ENCODE peak calls at places on chromosomes 4 and X, in five cellular contexts. R is IMR-90, T is psoas muscle, D is testis, N is ovary. K is an unnamed sample.

GRCh38 chrX:45322820-45323219 is 122.1 kb upstream of the DIPK2B start:
- DNase-seq in T (no peak), N (no peak), D (no peak), R (peak), K (no peak)

GRCh38 chr4:25863906-25864418 is 1.2 kb upstream of the SEL1L3 start:
- DNase-seq in D (no peak), T (no peak), R (no peak), N (peak), K (no peak)

GRCh38 chr4:182973421-182974340 is 56.5 kb upstream of the DCTD start:
- DNase-seq in D (no peak), T (no peak), R (peak), N (no peak), K (no peak)

GRCh38 chr4:54099959-54100606 is at the start of gene GSX2:
- DNase-seq in R (no peak), N (peak), D (no peak), T (peak), K (no peak)

GRCh38 chr4:107800058-107800457 is 24.7 kb upstream of the SGMS2 start:
- DNase-seq in N (no peak), R (no peak), T (no peak), D (no peak), K (no peak)

GRCh38 chr4:158998624-158999023 is 104.3 kb upstream of the RAPGEF2 start:
- DNase-seq in N (no peak), R (no peak), D (no peak), T (no peak), K (no peak)

GRCh38 chr4:113809313-113809712 is 47.8 kb upstream of the CAMK2D start:
- DNase-seq in R (no peak), N (no peak), T (no peak), D (peak), K (no peak)

GRCh38 chrX:40996886-40997530 is 88.2 kb upstream of the USP9X start:
- DNase-seq in D (no peak), R (peak), T (no peak), N (no peak), K (no peak)

GRCh38 chr4:68336530-68336929 is 13.4 kb downstream of the YTHDC1 start:
- DNase-seq in D (no peak), N (no peak), T (no peak), R (no peak), K (no peak)

GRCh38 chrX:123975180-123975579 is 13.7 kb downstream of the STAG2 start:
- DNase-seq in R (peak), T (no peak), D (no peak), N (no peak), K (peak)

GRCh38 chrX:19791562-19791961 is 95.8 kb downstream of the SH3KBP1 start:
- DNase-seq in D (no peak), R (peak), N (no peak), T (no peak), K (no peak)

GRCh38 chr4:41448935-41449334 is 89.0 kb upstream of the LIMCH1 start:
- DNase-seq in N (peak), T (peak), R (no peak), D (peak), K (peak)

GRCh38 chrX:74788545-74789086 is 136.6 kb downstream of the NEXMIF start:
- DNase-seq in N (no peak), D (no peak), T (no peak), R (no peak), K (no peak)

GRCh38 chrX:46573896-46574336 is 351 bp downstream of the CHST7 start:
- DNase-seq in R (peak), D (peak), T (peak), N (peak), K (peak)

GRCh38 chr4:128241425-128241913 is 46.1 kb downstream of the PGRMC2 start:
- DNase-seq in R (peak), D (no peak), T (no peak), N (no peak), K (no peak)

GRCh38 chr4:8582016-8582415 is 1.8 kb downstream of the GPR78 start:
- DNase-seq in T (peak), N (peak), R (no peak), D (no peak), K (no peak)

GRCh38 chr4:186304816-186305520 is 39.0 kb downstream of the F11 start:
- DNase-seq in N (no peak), R (peak), T (no peak), D (no peak), K (no peak)

GRCh38 chr4:184688447-184688846 is 38.9 kb downstream of the PRIMPOL start:
- DNase-seq in N (no peak), R (peak), T (no peak), D (no peak), K (no peak)

GRCh38 chr4:152138451-152138850 is 377.6 kb upstream of the GATB start:
- DNase-seq in R (no peak), D (no peak), T (no peak), N (no peak), K (no peak)

GRCh38 chr4:30839583-30840520 is 119.7 kb downstream of the PCDH7 start:
- DNase-seq in T (no peak), R (peak), D (no peak), N (no peak), K (no peak)

DNA sequence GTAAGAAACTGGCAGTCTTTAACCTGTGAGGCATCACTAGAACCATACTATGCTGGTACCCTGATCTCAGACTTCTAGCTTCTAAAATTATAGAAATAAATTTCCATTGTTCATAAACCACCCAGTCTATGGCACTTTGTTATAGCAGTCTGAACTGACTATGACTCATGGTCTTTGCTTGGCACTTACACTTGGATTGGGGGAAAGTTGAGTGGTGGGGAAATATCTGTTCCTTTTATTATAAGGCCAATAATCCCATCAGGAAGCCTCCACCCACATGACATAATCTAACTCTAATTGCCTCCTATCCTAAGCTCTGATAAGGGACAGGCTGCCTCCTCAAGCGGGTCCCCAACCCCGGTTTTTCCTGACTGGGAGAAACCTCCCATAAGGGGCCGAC is 61.4 kb upstream of the PACRGL start:
- DNase-seq in N (no peak), R (no peak), T (no peak), D (no peak), K (no peak)
- H3K27ac ChIP-seq in N (no peak), R (no peak), T (no peak), D (no peak), K (no peak)

DNA sequence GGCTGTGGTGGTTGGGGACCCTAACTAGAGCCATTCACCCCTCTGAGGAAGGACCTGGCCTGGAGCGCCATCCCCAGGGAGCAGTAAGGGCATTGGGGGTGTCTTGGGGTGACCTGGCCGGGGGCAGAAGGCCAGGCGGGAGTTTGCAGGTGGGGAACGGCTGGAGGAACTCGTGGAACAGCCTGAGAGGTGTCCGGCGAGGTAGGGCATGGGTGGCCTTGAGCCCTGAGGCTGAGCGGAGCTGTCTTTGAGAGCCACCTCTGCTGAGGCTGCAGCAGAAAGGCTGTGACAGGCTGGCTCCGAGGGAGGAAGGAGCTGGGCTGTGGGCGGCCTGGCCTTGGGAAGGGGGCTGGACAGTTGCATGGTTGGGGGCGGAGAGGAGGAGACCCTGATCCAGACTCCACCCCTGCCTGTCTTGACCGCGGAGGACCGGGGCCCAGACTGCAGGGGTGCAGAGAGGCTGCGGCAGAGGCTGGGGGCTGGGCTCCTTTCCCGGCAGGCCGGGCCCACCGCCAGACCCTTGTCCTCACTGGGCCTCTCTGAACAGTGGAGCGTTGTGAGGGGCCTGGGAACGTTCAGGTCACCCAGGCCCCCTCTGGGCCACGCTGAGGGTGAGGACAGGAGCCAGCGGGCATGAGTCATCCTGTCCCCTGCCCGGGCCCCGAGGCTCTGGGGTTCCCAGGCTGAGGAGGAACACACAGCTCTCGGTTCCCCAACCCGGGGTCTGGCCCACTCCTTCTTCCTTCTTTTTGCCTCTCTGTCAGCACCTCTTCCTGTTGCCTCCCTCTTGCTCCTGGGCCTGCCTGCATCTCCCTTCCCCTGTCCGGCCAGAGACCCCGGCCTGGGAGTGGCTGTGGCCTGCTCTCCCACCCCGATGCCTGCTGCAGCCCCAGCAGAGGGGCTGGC is 8.1 kb downstream of the SH3BP2 start:
- DNase-seq in D (peak), R (peak), T (peak), N (peak), K (peak)
- H3K27ac ChIP-seq in D (peak), R (peak), T (peak), N (peak), K (peak)

GRCh38 chrX:134669378-134670098 is 11.3 kb upstream of the PLAC1 start:
- DNase-seq in D (no peak), N (peak), T (peak), R (peak), K (no peak)
- H3K27ac ChIP-seq in D (no peak), N (no peak), T (peak), R (peak), K (peak)

DNA sequence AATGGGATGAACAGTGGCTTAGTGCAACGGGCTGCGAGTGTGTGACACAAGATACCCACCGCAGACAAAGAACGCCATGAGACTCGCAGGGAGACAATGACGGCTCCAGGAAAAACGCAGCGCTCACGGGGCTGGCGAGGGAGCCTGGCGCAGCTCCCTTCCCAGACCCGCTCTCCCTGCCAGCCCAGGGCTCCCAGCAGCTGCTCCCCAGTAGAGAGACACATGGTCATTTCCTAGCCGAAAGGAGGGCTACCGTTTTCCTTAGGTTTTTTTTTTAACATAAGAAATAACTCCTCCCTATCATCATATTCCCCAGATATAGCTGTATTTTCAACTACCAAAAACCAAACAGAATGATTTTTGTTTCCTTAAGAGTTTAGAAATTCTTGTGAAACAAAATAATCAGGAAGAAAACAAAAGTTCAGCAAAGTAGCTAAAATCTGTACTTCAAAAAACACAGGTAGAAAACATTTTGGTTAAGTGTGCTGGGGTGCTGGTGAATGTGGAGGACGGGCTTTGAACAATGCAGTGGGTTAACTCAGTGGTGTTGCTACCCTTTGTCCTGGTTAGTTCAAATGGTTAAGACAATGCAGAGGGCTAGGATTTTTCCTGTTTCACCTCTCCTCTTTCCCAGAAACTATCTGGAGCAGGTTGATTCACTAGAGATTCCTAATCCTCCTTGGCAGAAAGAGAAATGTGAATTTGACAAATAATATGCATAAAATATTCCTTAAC is 149.2 kb downstream of the MAML3 start:
- DNase-seq in D (peak), T (peak), R (peak), N (peak), K (peak)
- H3K27ac ChIP-seq in D (peak), T (peak), R (no peak), N (peak), K (peak)

DNA sequence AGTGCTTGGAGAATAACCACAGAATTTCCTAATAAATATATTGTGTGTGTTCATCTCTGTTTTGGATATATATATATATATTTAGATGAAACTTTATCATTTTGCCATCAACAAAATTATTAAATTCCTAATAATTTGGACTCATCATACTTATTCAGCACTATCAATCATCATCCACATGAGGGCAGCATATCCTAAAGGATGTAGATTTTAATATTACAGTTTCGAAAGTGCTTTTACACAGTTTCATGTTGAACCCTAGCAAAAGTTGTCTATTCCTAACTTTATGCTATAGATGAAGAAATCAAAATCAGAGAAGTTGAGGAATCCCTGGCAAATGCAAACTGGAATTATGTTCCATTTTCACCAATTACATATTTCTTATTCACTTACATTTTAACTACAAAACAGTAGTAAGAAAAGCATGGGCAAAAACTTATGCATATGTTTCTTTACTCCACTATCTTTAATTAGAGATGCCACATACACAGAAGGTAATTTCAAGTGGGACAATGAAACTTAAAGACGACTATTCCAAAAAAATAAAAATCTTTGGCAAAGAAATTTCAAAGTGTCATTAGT is 36.6 kb upstream of the UGT2A1 start:
- DNase-seq in D (no peak), T (no peak), R (peak), N (no peak), K (no peak)
- H3K27ac ChIP-seq in D (no peak), T (no peak), R (no peak), N (no peak), K (no peak)

DNA sequence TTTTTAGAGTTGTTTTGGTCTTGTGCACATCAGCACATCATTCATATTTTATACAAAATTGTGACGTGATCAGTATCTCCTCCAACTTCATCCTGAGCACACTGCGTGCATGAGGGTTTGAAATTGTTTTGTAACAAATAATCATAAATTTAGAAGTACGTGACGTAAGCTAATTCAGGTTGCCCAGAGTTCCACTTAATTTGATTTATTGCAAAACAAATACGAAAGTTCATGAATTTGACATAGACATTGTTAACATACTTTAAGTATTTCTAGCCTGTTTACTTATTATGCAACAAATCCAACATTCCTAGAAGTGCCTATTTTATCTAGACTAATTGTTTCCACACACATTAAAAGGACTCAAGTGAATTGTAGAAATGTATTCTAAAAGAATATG is 48.3 kb downstream of the MAP7D3 start:
- DNase-seq in T (no peak), D (no peak), R (peak), N (no peak), K (no peak)
- H3K27ac ChIP-seq in T (peak), D (no peak), R (no peak), N (no peak), K (peak)

DNA sequence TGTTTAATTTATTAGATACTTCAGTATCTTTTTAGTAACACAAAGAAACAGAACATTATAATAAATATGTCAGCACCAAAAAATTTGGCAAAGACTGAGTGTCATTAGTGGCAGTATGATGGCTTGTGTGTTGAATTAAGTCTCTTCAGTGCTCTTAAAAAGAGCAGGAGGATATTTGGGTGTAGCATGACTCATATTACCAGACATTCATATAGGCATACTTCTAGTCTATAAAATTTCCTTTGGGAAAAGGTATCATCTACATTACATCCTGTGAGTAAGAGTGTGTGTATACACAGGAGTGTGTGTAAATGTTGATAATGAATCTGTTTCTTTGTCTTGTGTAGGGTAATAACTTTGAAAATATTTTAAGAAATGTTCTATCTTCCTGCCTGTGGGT is 135.7 kb downstream of the CNKSR2 start:
- DNase-seq in T (no peak), D (no peak), R (peak), N (no peak), K (no peak)
- H3K27ac ChIP-seq in T (no peak), D (no peak), R (no peak), N (no peak), K (no peak)

GRCh38 chr4:167838686-167839085 is 253.7 kb upstream of the ANXA10 start:
- DNase-seq in R (peak), T (no peak), D (no peak), N (no peak), K (no peak)
- H3K27ac ChIP-seq in R (no peak), T (no peak), D (no peak), N (no peak), K (no peak)

DNA sequence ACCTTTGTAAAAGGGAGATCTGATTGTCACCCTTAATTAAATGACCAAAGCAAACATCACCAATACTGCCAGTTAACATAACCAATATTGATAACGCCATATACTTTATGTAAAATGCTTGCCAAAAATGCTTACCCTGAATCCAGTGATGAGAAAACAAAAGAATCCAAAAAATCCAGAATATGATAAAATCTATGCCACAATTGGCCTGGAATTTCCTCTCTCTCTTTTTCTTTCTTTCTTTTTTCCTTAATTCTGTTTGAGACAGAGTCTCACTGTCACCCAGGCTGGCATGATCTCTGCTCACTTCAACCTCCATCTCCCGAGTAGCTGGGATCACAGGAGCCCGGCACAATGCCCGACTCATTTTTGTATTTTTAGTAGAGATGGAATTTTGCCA is 9.8 kb upstream of the SLC7A11 start:
- DNase-seq in R (no peak), D (no peak), T (no peak), N (no peak), K (no peak)
- H3K27ac ChIP-seq in R (no peak), D (no peak), T (no peak), N (no peak), K (no peak)

K was measured in body of pancreas.